ENCODE peak calls at places on chromosomes 16 and 17, in four cellular contexts. U is K562, L is A549, R is GM12878. Z is an unnamed sample.

GRCh38 chr16:49839462-49839825 is 16.5 kb downstream of the ZNF423 start:
- DNase-seq in R (no peak), L (no peak), U (no peak), Z (no peak)

GRCh38 chr17:26818736-26819135 is 475.2 kb upstream of the WSB1 start:
- DNase-seq in U (no peak), R (no peak), L (peak), Z (peak)

GRCh38 chr16:8855051-8855786 is 13.6 kb downstream of the CARHSP1 start:
- DNase-seq in L (no peak), R (no peak), U (peak), Z (no peak)

GRCh38 chr17:76586741-76587487 is 1.3 kb upstream of the ST6GALNAC2 start:
- DNase-seq in R (no peak), L (no peak), U (no peak), Z (no peak)

GRCh38 chr16:7763111-7763510 is 430.5 kb downstream of the RBFOX1 start:
- DNase-seq in U (peak), L (no peak), R (no peak), Z (no peak)

GRCh38 chr17:40522250-40522960 is 21.0 kb upstream of the TNS4 start:
- DNase-seq in U (no peak), R (no peak), L (no peak), Z (no peak)

GRCh38 chr16:2151188-2152091 is 3.0 kb downstream of the RAB26 start:
- DNase-seq in U (peak), L (peak), R (no peak), Z (no peak)

GRCh38 chr16:29987371-29988085 is 7.9 kb downstream of the HIRIP3 start:
- DNase-seq in U (no peak), L (no peak), R (no peak), Z (no peak)

GRCh38 chr17:43309505-43310329 is 75.9 kb upstream of the RNU2-1 start:
- DNase-seq in L (peak), R (no peak), U (no peak), Z (no peak)

GRCh38 chr17:10699861-10700260 is 2.5 kb downstream of the ADPRM start:
- DNase-seq in U (no peak), R (no peak), L (no peak), Z (no peak)

GRCh38 chr17:20896153-20896649 is 146.6 kb downstream of the USP22 start:
- DNase-seq in U (no peak), R (no peak), L (peak), Z (no peak)

GRCh38 chr16:89189358-89190025 is 10.8 kb downstream of the SLC22A31 start:
- DNase-seq in U (no peak), L (no peak), R (no peak), Z (no peak)

GRCh38 chr16:52976539-52977167 is 76.0 kb downstream of the CHD9NB start:
- DNase-seq in U (peak), L (peak), R (no peak), Z (peak)

GRCh38 chr16:86534779-86535605 is 20.0 kb downstream of the MTHFSD start:
- DNase-seq in U (no peak), L (no peak), R (no peak), Z (no peak)

DNA sequence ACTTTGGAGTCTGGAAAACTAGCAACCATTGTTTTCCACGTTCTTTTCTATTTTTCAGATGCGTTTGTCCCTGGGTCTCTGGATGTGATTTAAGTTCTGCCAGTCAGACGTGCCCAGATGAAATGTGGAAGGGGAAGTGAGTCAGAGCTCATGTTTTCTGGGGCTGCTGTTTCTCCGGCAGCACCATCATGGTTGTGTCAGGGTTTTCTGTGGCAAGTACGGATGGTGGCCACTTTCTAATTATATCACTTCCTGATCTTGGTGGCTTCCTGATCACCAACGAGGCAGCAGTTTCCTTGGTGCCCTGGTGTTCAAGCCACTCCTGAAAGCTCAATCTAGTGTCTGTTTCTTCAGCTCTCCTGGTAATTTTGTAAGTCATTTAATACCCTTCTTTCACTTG is 31.4 kb upstream of the PMFBP1 start:
- DNase-seq in L (no peak), U (no peak), R (peak), Z (no peak)
- TF ChIP-seq JUNB in L (no peak), U (no peak), R (no peak), Z (no peak)

DNA sequence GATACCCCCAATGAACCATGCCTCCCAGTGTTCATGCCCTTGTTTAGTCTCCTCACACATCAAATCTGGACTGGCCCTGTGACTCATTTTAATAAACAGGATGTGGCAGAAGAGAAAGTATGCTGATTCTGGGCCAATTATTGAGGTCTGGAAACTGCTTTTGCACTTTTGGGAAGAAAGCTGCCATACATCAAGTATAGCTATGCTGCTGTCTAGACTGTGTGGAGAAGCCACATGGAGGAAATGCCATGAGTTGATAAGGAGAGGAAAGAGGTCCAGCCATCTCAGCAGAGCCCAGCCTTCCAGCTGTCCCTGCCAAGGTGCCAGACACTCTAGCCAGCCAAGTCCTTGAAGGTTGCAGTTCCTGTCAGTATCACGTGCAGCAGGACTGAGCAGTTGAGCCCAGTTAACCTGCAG is 16.7 kb downstream of the RPRML start:
- DNase-seq in R (no peak), L (no peak), U (no peak), Z (no peak)
- TF ChIP-seq KDM1A in R (no peak), L (no peak), U (no peak), Z (no peak)

DNA sequence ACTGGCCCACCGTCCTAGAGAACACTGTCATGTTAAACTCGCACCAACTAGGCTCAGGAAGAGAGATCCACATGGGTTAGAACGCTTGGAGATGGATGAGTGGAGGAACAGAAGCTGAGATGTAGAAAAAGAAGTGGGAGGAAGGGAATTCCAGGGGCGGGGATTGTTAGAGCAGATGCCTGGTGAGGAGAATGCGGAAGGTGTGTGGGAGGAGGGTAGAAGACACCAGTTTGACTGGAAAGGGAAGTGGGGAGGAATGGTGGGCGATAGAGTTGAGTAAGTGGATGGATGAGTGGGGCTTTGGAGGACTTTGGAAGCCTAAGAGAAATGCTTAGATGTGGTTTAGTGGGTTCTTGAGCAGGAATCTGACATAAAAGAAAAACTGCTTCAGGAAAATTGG is 37.4 kb downstream of the DHX38 start:
- DNase-seq in R (no peak), U (no peak), L (no peak), Z (no peak)
- TF ChIP-seq JUNB in R (no peak), U (no peak), L (no peak), Z (no peak)

DNA sequence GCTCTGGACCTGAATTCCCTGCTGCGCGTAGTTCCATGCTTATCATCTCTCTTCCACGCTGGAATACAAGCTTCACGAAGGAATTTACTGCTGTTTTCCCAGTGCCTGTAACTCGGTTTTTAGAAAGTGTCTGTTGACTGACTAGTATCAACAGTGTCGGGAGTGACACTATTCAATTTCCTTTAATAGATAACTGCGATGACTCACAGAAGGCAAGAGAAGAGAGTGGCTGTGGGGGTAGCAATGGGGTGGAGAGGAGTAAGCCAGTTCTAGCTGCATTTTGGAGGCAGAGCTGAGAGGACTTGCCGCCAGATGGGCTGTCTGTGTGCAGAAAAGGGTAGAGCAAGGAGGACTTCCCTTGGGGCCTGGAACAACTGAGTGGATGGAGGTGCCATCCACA is 25.2 kb downstream of the B4GALNT2 start:
- DNase-seq in U (peak), R (no peak), L (peak), Z (no peak)
- TF ChIP-seq KDM1A in U (no peak), R (no peak), L (no peak), Z (no peak)

DNA sequence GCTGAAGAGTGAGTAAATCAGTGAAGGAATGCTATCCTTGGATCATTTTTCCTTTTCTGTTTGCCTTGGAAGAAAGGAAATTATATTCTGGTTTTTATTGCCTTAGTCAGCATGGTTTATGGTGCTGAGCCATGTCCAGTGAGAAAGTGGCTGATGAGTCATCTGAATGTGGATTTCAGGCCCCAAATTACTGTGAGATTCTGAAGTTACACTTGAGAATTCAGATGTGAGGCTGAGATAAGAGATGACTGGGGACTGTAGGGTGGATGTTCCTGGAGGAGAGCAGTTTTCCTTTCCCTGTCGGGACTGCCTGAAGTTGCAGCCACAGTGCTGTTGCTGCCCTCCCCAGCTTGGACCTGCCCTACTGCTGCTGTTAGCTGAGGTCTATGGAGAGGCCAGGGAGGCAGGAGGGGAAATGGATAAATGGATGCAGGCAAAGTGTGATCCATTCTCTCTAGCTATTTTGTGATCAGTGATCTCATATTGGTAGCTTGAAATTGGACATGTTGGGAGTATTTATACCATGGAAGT is 4.2 kb upstream of the MAP3K14 start:
- DNase-seq in L (peak), R (no peak), U (peak), Z (no peak)
- TF ChIP-seq JUNB in L (peak), R (peak), U (peak), Z (no peak)

DNA sequence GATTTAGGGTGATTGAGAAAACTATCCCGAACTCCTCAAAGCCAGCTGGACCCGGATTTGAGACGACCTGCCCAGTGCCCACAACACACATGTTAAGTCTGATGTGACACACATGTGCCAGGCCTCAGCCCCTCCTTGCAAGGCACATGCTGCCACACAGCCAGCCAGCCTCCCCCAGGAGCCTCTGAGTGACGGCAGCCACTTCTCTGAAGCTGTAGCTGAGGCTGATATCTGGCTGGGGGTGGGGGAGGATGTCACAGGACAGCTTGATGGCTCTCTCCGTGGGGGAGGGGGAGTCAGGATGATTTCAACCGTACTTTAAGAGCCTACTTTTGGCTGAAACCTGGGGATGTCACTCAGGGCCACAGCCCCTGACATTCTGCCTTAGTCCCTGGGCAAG is 40.9 kb downstream of the SRCIN1 start:
- DNase-seq in U (peak), L (no peak), R (no peak), Z (no peak)
- TF ChIP-seq KDM1A in U (peak), L (no peak), R (no peak), Z (no peak)